ENCODE peak calls at places on chromosomes 5 and 9, in ten cellular contexts. H is A673, E is adrenal gland, L is PC-3, W is upper lobe of right lung, C is tibial nerve, J is hepatocyte, R is Peyer's patch, A is psoas muscle, Q is tibial artery. M is an unnamed sample.

GRCh38 chr9:75483636-75484035 is 395.3 kb downstream of the OSTF1 start:
- DNase-seq in H (no peak), E (no peak), L (peak; percentile 17), W (no peak), C (no peak), J (no peak), R (no peak), A (no peak), Q (no peak), M (no peak)

GRCh38 chr5:128092144-128092543 is 8.6 kb downstream of the SLC12A2 start:
- DNase-seq in H (no peak), E (no peak), L (no peak), W (no peak), C (no peak), J (no peak), R (no peak), A (no peak), Q (no peak), M (no peak)

GRCh38 chr9:137834846-137835546 is 42.6 kb upstream of the CACNA1B start:
- DNase-seq in H (no peak), E (no peak), L (no peak), W (no peak), C (no peak), J (peak; percentile 3), R (no peak), A (no peak), Q (no peak), M (no peak)

GRCh38 chr5:73411927-73412596 is 36.5 kb downstream of the FOXD1 start:
- DNase-seq in H (no peak), E (no peak), L (no peak), W (no peak), C (no peak), J (no peak), R (no peak), A (no peak), Q (no peak), M (no peak)

GRCh38 chr9:36141288-36141687 is 4.8 kb downstream of the GLIPR2 start:
- DNase-seq in H (no peak), E (peak; percentile 64), L (peak; percentile 79), W (no peak), C (no peak), J (no peak), R (no peak), A (no peak), Q (no peak), M (peak; percentile 91)

GRCh38 chr5:22926574-22926973 is 73.4 kb upstream of the CDH12 start:
- DNase-seq in H (no peak), E (no peak), L (no peak), W (no peak), C (no peak), J (no peak), R (no peak), A (no peak), Q (no peak), M (no peak)

GRCh38 chr5:142327111-142327842 is 2.5 kb upstream of the SPRY4 start:
- DNase-seq in H (peak; percentile 65), E (no peak), L (peak; percentile 58), W (no peak), C (no peak), J (no peak), R (no peak), A (no peak), Q (no peak), M (no peak)

GRCh38 chr9:93906182-93906880 is 48.8 kb downstream of the BARX1 start:
- DNase-seq in H (no peak), E (no peak), L (no peak), W (no peak), C (no peak), J (no peak), R (no peak), A (peak; percentile 5), Q (peak; percentile 19), M (no peak)

GRCh38 chr5:42944989-42945388 is 95.1 kb downstream of the ANXA2R start:
- DNase-seq in H (peak; percentile 57), E (no peak), L (peak; percentile 91), W (no peak), C (no peak), J (peak; percentile 54), R (no peak), A (no peak), Q (no peak), M (no peak)

GRCh38 chr5:110289213-110289810 is 437.2 kb downstream of the TMEM232 start:
- DNase-seq in H (peak; percentile 86), E (no peak), L (no peak), W (no peak), C (no peak), J (no peak), R (no peak), A (no peak), Q (no peak), M (no peak)

GRCh38 chr5:74167206-74167929 is 473.2 kb downstream of the ENC1 start:
- DNase-seq in H (no peak), E (peak; percentile 21), L (peak; percentile 80), W (no peak), C (no peak), J (peak; percentile 29), R (no peak), A (no peak), Q (no peak), M (no peak)

GRCh38 chr9:116288658-116289057 is 135.1 kb downstream of the PAPPA start:
- DNase-seq in H (no peak), E (peak; percentile 45), L (peak; percentile 87), W (no peak), C (no peak), J (no peak), R (no peak), A (no peak), Q (no peak), M (no peak)

GRCh38 chr5:102561894-102562760 is 63.3 kb upstream of the SLCO6A1 start:
- DNase-seq in H (peak; percentile 72), E (peak; percentile 8), L (peak; percentile 71), W (peak; percentile 60), C (no peak), J (peak; percentile 10), R (no peak), A (no peak), Q (no peak), M (peak; percentile 25)

GRCh38 chr5:146794326-146795029 is 84.1 kb downstream of the PPP2R2B start:
- DNase-seq in H (no peak), E (no peak), L (peak; percentile 64), W (no peak), C (no peak), J (no peak), R (no peak), A (no peak), Q (no peak), M (no peak)

GRCh38 chr5:172006378-172007152 is at the start of gene FBXW11:
- DNase-seq in H (peak; percentile 95), E (peak; percentile 97), L (peak; percentile 98), W (peak; percentile 98), C (peak; percentile 87), J (peak; percentile 99), R (peak; percentile 99), A (peak; percentile 98), Q (peak; percentile 97), M (peak; percentile 97)

GRCh38 chr5:172005708-172006377 is 595 bp downstream of the FBXW11 start:
- DNase-seq in H (peak; percentile 17), E (peak; percentile 58), L (no peak), W (peak; percentile 71), C (peak; percentile 22), J (peak; percentile 53), R (peak; percentile 55), A (peak; percentile 56), Q (peak; percentile 68), M (peak; percentile 33)

GRCh38 chr5:172003750-172004149 is 2.7 kb downstream of the FBXW11 start:
- DNase-seq in H (no peak), E (no peak), L (peak; percentile 54), W (no peak), C (no peak), J (no peak), R (no peak), A (no peak), Q (no peak), M (no peak)

GRCh38 chr5:172002840-172003512 is 3.5 kb downstream of the FBXW11 start:
- DNase-seq in H (no peak), E (no peak), L (no peak), W (no peak), C (no peak), J (no peak), R (no peak), A (no peak), Q (no peak), M (no peak)

GRCh38 chr5:172004824-172005237 is 1.6 kb downstream of the FBXW11 start:
- DNase-seq in H (peak; percentile 7), E (peak; percentile 24), L (no peak), W (no peak), C (no peak), J (no peak), R (no peak), A (no peak), Q (no peak), M (no peak)
- H3K4me1 ChIP-seq in H (peaks cover 11% of the 10 kb centered on the region), E (peaks cover 37% of the 10 kb centered on the region), L (peaks cover 44% of the 10 kb centered on the region), W (peaks cover 48% of the 10 kb centered on the region), C (peaks cover 69% of the 10 kb centered on the region), J (peaks cover 28% of the 10 kb centered on the region), R (peaks cover 18% of the 10 kb centered on the region), A (peaks cover 50% of the 10 kb centered on the region), Q (peaks cover 63% of the 10 kb centered on the region), M (peaks cover 41% of the 10 kb centered on the region)

DNA sequence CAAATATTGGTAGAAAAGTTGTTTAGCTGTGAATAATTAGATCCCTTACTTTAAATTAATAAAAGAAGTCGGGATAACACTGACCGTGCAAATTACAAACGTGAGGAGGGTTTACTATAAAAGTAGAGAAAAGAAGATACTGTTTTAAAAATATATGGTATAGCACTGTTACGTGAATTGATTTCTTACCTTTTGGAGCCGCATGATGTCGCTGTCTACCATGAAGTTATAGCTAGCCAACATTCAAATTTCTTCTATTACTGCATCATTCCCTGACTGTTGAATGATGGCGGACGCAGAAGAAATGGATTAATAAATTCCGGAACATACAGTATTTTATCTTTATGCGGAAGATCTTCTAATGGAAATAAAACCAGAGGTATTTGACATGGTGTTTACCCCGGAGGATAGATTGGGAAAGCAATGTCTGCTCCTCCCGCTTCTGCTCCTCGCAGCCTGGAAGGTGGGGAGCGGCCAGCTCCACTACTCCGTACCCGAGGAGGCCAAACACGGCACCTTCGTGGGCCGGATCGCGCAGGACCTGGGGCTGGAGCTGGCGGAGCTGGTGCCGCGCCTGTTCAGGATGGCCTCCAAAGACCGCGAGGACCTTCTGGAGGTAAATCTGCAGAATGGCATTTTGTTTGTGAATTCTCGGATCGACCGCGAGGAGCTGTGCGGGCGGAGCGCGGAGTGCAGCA is at the start of gene PCDHA6:
- DNase-seq in H (peak; percentile 70), E (no peak), L (no peak), W (no peak), C (no peak), J (no peak), R (no peak), A (no peak), Q (no peak), M (no peak)
- TF ChIP-seq CTCF in H (peak; percentile 70), E (no peak), L (no peak), W (no peak), C (peak; percentile 15), J (no peak), R (no peak), A (no peak), Q (no peak), M (peak; percentile 20)

GRCh38 chr5:135133698-135134515 is 99.9 kb upstream of the PITX1 start:
- DNase-seq in H (no peak), E (no peak), L (no peak), W (no peak), C (no peak), J (peak; percentile 87), R (peak; percentile 92), A (no peak), Q (no peak), M (no peak)
- H3K4me1 ChIP-seq in H (no peaks in the 10 kb centered on the region), E (no peaks in the 10 kb centered on the region), L (peaks cover 31% of the 10 kb centered on the region), W (peaks cover 4% of the 10 kb centered on the region), C (no peaks in the 10 kb centered on the region), J (peaks cover 17% of the 10 kb centered on the region), R (no peaks in the 10 kb centered on the region), A (no peaks in the 10 kb centered on the region), Q (no peaks in the 10 kb centered on the region), M (peaks cover 25% of the 10 kb centered on the region)

GRCh38 chr9:112379177-112380101 is 469 bp upstream of the HSDL2 start:
- DNase-seq in H (peak; percentile 99), E (peak; percentile 99), L (peak; percentile 96), W (peak; percentile 100), C (peak; percentile 99), J (peak; percentile 99), R (peak; percentile 100), A (peak; percentile 100), Q (peak; percentile 100), M (peak; percentile 100)
- TF ChIP-seq CTCF in H (no peak), E (no peak), L (no peak), W (no peak), C (no peak), J (no peak), R (no peak), A (no peak), Q (peak; percentile 26), M (no peak)

M was measured in thyroid gland.